ENCODE peak calls at places on chromosomes 4 and X, in seven cellular contexts. L is neuronal stem cell; M is NCI-H1105; P is activated T-cell treated with anti-CD3 and anti-CD28 coated beads for 1 hour; H is neural progenitor cell; C is naive thymus-derived CD8-positive, alpha-beta T cell; K is H9. I is an unnamed sample.

GRCh38 chrX:111375747-111376146 is 36.2 kb downstream of the DCX start:
- DNase-seq in H (peak), L (no peak), K (no peak), P (no peak), C (no peak), M (no peak), I (peak)

GRCh38 chr4:8410641-8411271 is 29.8 kb downstream of the ACOX3 start:
- DNase-seq in L (peak), M (peak), H (peak), C (no peak), K (peak), P (no peak), I (peak)

GRCh38 chr4:151004222-151004621 is 10.9 kb downstream of the LRBA start:
- DNase-seq in L (no peak), K (no peak), M (no peak), P (no peak), C (no peak), H (no peak), I (no peak)

GRCh38 chr4:68906238-68907137 is 45.1 kb downstream of the UGT2A3 start:
- DNase-seq in L (peak), H (peak), K (peak), M (no peak), P (no peak), C (no peak), I (no peak)

GRCh38 chrX:77788050-77788449 is 2.0 kb upstream of the ATRX start:
- DNase-seq in K (no peak), M (no peak), L (no peak), H (no peak), P (no peak), C (peak), I (no peak)

GRCh38 chr4:151689211-151689991 is 71.4 kb downstream of the GATB start:
- DNase-seq in P (no peak), C (no peak), H (no peak), K (no peak), L (no peak), M (no peak), I (peak)

GRCh38 chrX:75603833-75604232 is 81.0 kb upstream of the ZDHHC15 start:
- DNase-seq in L (no peak), M (peak), K (no peak), P (no peak), C (no peak), H (peak), I (no peak)

GRCh38 chrX:65706041-65706828 is 38.8 kb downstream of the MSN start:
- DNase-seq in H (no peak), C (no peak), K (no peak), P (no peak), M (no peak), L (no peak), I (no peak)

GRCh38 chr4:156665779-156666366 is 305.7 kb downstream of the PDGFC start:
- DNase-seq in L (no peak), P (no peak), K (no peak), C (no peak), M (no peak), H (no peak), I (no peak)

GRCh38 chrX:42090395-42090794 is 167.0 kb upstream of the CASK start:
- DNase-seq in K (no peak), C (no peak), P (no peak), H (no peak), L (no peak), M (no peak), I (no peak)

GRCh38 chr4:138972956-138973819 is 42.4 kb upstream of the NOCT start:
- DNase-seq in K (peak), M (peak), H (peak), C (no peak), L (peak), P (no peak), I (peak)

GRCh38 chrX:18377802-18378201 is 23.3 kb upstream of the SCML2 start:
- DNase-seq in C (peak), K (peak), H (peak), L (no peak), M (no peak), P (no peak), I (peak)